ENCODE peak calls at places on chromosomes 1 and 21, in ten cellular contexts. One of them, this sample, is unnamed.
A peak's percentile ranks its signal among the peaks of the same experiment; 100 is the strongest.

GRCh38 chr1:201348211-201348566 is 29.3 kb downstream of the TNNT2 start:
- DNase-seq in sigmoid colon: no peak
- DNase-seq in HCT116: peak; percentile 53
- DNase-seq in upper lobe of right lung: peak; percentile 67
- DNase-seq in uterus: no peak
- DNase-seq in PC-9: peak; percentile 69
- DNase-seq in IMR-90: peak; percentile 63
- DNase-seq in body of pancreas: peak; percentile 40
- DNase-seq in stomach: peak; percentile 50
- DNase-seq in A549: peak; percentile 92
- DNase-seq in this sample: no peak

GRCh38 chr21:31898898-31899630 is 26.2 kb downstream of the HUNK start:
- DNase-seq in sigmoid colon: no peak
- DNase-seq in HCT116: no peak
- DNase-seq in upper lobe of right lung: no peak
- DNase-seq in uterus: no peak
- DNase-seq in PC-9: no peak
- DNase-seq in IMR-90: no peak
- DNase-seq in body of pancreas: no peak
- DNase-seq in stomach: no peak
- DNase-seq in A549: no peak
- DNase-seq in this sample: peak; percentile 52

GRCh38 chr1:180268556-180269044 is 38.5 kb downstream of the LHX4 start:
- DNase-seq in sigmoid colon: no peak
- DNase-seq in HCT116: no peak
- DNase-seq in upper lobe of right lung: no peak
- DNase-seq in uterus: no peak
- DNase-seq in PC-9: no peak
- DNase-seq in IMR-90: no peak
- DNase-seq in body of pancreas: no peak
- DNase-seq in stomach: no peak
- DNase-seq in A549: no peak
- DNase-seq in this sample: no peak

GRCh38 chr1:14715266-14715665 is 116.8 kb downstream of the KAZN start:
- DNase-seq in sigmoid colon: no peak
- DNase-seq in HCT116: no peak
- DNase-seq in upper lobe of right lung: no peak
- DNase-seq in uterus: no peak
- DNase-seq in PC-9: no peak
- DNase-seq in IMR-90: no peak
- DNase-seq in body of pancreas: no peak
- DNase-seq in stomach: no peak
- DNase-seq in A549: no peak
- DNase-seq in this sample: no peak

GRCh38 chr21:15063081-15063820 is 1.5 kb downstream of the NRIP1 start:
- DNase-seq in sigmoid colon: no peak
- DNase-seq in HCT116: no peak
- DNase-seq in upper lobe of right lung: no peak
- DNase-seq in uterus: no peak
- DNase-seq in PC-9: peak; percentile 3
- DNase-seq in IMR-90: peak; percentile 18
- DNase-seq in body of pancreas: no peak
- DNase-seq in stomach: no peak
- DNase-seq in A549: no peak
- DNase-seq in this sample: peak; percentile 31

GRCh38 chr1:19370453-19371170 is 58.5 kb downstream of the SLC66A1 start:
- DNase-seq in sigmoid colon: no peak
- DNase-seq in HCT116: no peak
- DNase-seq in upper lobe of right lung: peak; percentile 86
- DNase-seq in uterus: no peak
- DNase-seq in PC-9: no peak
- DNase-seq in IMR-90: no peak
- DNase-seq in body of pancreas: no peak
- DNase-seq in stomach: no peak
- DNase-seq in A549: no peak
- DNase-seq in this sample: no peak

GRCh38 chr21:24514081-24514733 is 1093.1 kb downstream of the MRPL39 start:
- DNase-seq in sigmoid colon: no peak
- DNase-seq in HCT116: no peak
- DNase-seq in upper lobe of right lung: no peak
- DNase-seq in uterus: no peak
- DNase-seq in PC-9: no peak
- DNase-seq in IMR-90: peak; percentile 27
- DNase-seq in body of pancreas: no peak
- DNase-seq in stomach: no peak
- DNase-seq in A549: no peak
- DNase-seq in this sample: peak; percentile 1

GRCh38 chr21:18155508-18156193 is 89.0 kb upstream of the CHODL start:
- DNase-seq in sigmoid colon: no peak
- DNase-seq in HCT116: no peak
- DNase-seq in upper lobe of right lung: no peak
- DNase-seq in uterus: no peak
- DNase-seq in PC-9: no peak
- DNase-seq in IMR-90: no peak
- DNase-seq in body of pancreas: no peak
- DNase-seq in stomach: no peak
- DNase-seq in A549: no peak
- DNase-seq in this sample: peak; percentile 25

GRCh38 chr1:206693592-206693991 is 8.9 kb downstream of the MAPKAPK2 start:
- DNase-seq in sigmoid colon: peak; percentile 75
- DNase-seq in HCT116: no peak
- DNase-seq in upper lobe of right lung: no peak
- DNase-seq in uterus: no peak
- DNase-seq in PC-9: no peak
- DNase-seq in IMR-90: peak; percentile 50
- DNase-seq in body of pancreas: peak; percentile 38
- DNase-seq in stomach: no peak
- DNase-seq in A549: no peak
- DNase-seq in this sample: no peak

GRCh38 chr1:206693029-206693428 is 8.3 kb downstream of the MAPKAPK2 start:
- DNase-seq in sigmoid colon: peak; percentile 95
- DNase-seq in HCT116: no peak
- DNase-seq in upper lobe of right lung: no peak
- DNase-seq in uterus: peak; percentile 82
- DNase-seq in PC-9: no peak
- DNase-seq in IMR-90: peak; percentile 85
- DNase-seq in body of pancreas: peak; percentile 46
- DNase-seq in stomach: peak; percentile 61
- DNase-seq in A549: no peak
- DNase-seq in this sample: no peak

GRCh38 chr1:206694551-206695124 is 9.9 kb downstream of the MAPKAPK2 start:
- DNase-seq in sigmoid colon: peak; percentile 53
- DNase-seq in HCT116: no peak
- DNase-seq in upper lobe of right lung: no peak
- DNase-seq in uterus: no peak
- DNase-seq in PC-9: peak; percentile 41
- DNase-seq in IMR-90: no peak
- DNase-seq in body of pancreas: no peak
- DNase-seq in stomach: no peak
- DNase-seq in A549: no peak
- DNase-seq in this sample: no peak

GRCh38 chr1:206695751-206696150 is 11.0 kb downstream of the MAPKAPK2 start:
- DNase-seq in sigmoid colon: peak; percentile 62
- DNase-seq in HCT116: no peak
- DNase-seq in upper lobe of right lung: peak; percentile 16
- DNase-seq in uterus: no peak
- DNase-seq in PC-9: no peak
- DNase-seq in IMR-90: no peak
- DNase-seq in body of pancreas: no peak
- DNase-seq in stomach: no peak
- DNase-seq in A549: no peak
- DNase-seq in this sample: no peak

GRCh38 chr1:206694151-206694550 is 9.4 kb downstream of the MAPKAPK2 start:
- DNase-seq in sigmoid colon: peak; percentile 26
- DNase-seq in HCT116: no peak
- DNase-seq in upper lobe of right lung: no peak
- DNase-seq in uterus: no peak
- DNase-seq in PC-9: no peak
- DNase-seq in IMR-90: no peak
- DNase-seq in body of pancreas: no peak
- DNase-seq in stomach: no peak
- DNase-seq in A549: no peak
- DNase-seq in this sample: no peak
- H3K4me1 ChIP-seq in sigmoid colon: peaks cover 96% of the 10 kb centered on the region
- H3K4me1 ChIP-seq in HCT116: peaks cover 2% of the 10 kb centered on the region
- H3K4me1 ChIP-seq in upper lobe of right lung: peaks cover 65% of the 10 kb centered on the region
- H3K4me1 ChIP-seq in uterus: peaks cover 13% of the 10 kb centered on the region
- H3K4me1 ChIP-seq in PC-9: peaks cover 4% of the 10 kb centered on the region
- H3K4me1 ChIP-seq in IMR-90: peaks cover 54% of the 10 kb centered on the region
- H3K4me1 ChIP-seq in body of pancreas: peaks cover 82% of the 10 kb centered on the region
- H3K4me1 ChIP-seq in stomach: peaks cover 84% of the 10 kb centered on the region
- H3K4me1 ChIP-seq in A549: peaks cover 65% of the 10 kb centered on the region
- H3K4me1 ChIP-seq in this sample: peaks cover 2% of the 10 kb centered on the region

DNA sequence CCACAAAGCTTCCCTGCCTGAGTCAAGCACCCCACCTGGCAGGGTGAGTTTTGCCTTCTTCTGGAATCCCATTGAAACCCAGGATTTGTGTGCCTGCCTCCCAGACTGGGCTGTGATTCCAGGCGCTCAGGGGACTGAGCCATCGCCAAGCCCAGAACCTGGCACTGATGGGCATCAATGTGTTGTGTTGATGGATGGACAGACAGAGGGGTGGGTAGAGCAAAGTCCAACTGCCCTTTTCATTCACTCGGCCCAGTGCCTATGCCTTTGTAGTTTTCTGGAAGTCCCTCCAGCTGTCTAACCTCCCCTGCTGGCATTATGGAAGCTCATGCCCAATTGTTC is 66.0 kb upstream of the LAPTM5 start:
- DNase-seq in sigmoid colon: no peak
- DNase-seq in HCT116: no peak
- DNase-seq in upper lobe of right lung: no peak
- DNase-seq in uterus: no peak
- DNase-seq in PC-9: no peak
- DNase-seq in IMR-90: no peak
- DNase-seq in body of pancreas: no peak
- DNase-seq in stomach: no peak
- DNase-seq in A549: no peak
- DNase-seq in this sample: no peak
- H3K27ac ChIP-seq in sigmoid colon: peak overlapping the region; percentile 89
- H3K27ac ChIP-seq in HCT116: peak overlapping the region; percentile 64
- H3K27ac ChIP-seq in upper lobe of right lung: peak overlapping the region; percentile 89
- H3K27ac ChIP-seq in uterus: peak overlapping the region; percentile 97
- H3K27ac ChIP-seq in PC-9: peak overlapping the region; percentile 46
- H3K27ac ChIP-seq in IMR-90: peak overlapping the region; percentile 88
- H3K27ac ChIP-seq in body of pancreas: peak overlapping the region; percentile 97
- H3K27ac ChIP-seq in stomach: peak overlapping the region; percentile 94
- H3K27ac ChIP-seq in A549: peak overlapping the region; percentile 87
- H3K27ac ChIP-seq in this sample: no peak overlapping the region

DNA sequence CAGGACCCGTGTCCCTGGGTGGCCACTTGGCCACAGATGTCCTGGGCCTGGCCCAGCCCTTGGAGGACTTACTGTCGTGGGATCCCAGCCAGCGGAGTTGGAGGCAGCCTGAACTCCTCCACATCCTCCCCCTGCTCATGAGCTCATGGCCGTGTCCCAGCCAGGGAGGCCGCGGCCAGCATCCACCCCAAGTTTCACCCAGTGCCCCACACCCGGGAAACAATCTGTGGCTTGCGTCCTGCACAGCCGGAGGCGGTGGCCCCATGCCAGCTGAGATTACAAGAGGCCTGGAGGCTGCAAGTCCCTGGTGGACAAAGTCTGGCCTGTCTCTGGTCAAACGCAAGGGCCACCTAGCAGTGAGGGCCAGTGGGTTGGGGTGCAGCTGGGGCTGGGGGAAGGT is 27.5 kb upstream of the TMEM52 start:
- DNase-seq in sigmoid colon: no peak
- DNase-seq in HCT116: no peak
- DNase-seq in upper lobe of right lung: peak; percentile 81
- DNase-seq in uterus: peak; percentile 48
- DNase-seq in PC-9: no peak
- DNase-seq in IMR-90: peak; percentile 7
- DNase-seq in body of pancreas: peak; percentile 32
- DNase-seq in stomach: peak; percentile 82
- DNase-seq in A549: no peak
- DNase-seq in this sample: no peak
- TF ChIP-seq CTCF in sigmoid colon: no peak
- TF ChIP-seq CTCF in HCT116: no peak
- TF ChIP-seq CTCF in upper lobe of right lung: no peak
- TF ChIP-seq CTCF in uterus: no peak
- TF ChIP-seq CTCF in PC-9: no peak
- TF ChIP-seq CTCF in IMR-90: no peak
- TF ChIP-seq CTCF in body of pancreas: no peak
- TF ChIP-seq CTCF in stomach: no peak
- TF ChIP-seq CTCF in A549: no peak
- TF ChIP-seq CTCF in this sample: no peak

DNA sequence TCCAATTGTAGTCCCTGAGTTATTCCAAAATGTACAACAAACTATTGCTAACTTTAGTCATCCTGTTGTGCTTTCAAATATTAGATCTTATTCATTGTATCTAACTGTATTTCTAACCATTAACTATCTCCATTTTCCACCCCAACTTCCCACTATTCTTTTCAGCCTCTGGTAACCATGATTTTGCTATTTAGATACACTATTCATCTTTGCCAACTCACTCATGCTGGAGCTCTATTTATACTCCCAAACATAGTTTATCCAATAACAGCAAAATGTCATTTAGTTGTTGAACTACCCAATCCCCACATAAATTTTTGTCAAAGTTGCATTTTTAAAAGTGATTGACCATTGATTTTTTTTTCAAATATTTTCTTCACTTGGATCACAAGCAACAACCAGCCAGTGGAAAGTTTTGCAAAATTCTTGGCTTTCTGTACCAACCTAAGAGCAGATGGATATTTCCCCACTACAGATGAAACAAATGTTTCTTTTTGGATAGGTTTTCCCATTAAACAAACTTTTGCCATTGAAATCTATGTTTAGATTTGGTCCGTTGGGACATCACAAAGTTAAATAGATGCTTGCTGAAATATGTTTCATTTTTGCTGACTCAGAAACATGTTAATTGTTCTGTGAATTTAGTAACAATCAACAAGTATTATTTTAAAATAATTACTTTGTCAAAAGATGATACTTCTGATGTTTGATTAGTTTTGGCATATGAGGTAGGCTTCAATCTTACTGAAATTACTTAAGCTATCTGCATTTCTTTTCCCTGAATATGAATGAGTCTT is 866.0 kb downstream of the LTN1 start:
- DNase-seq in sigmoid colon: no peak
- DNase-seq in HCT116: no peak
- DNase-seq in upper lobe of right lung: no peak
- DNase-seq in uterus: no peak
- DNase-seq in PC-9: no peak
- DNase-seq in IMR-90: no peak
- DNase-seq in body of pancreas: no peak
- DNase-seq in stomach: no peak
- DNase-seq in A549: no peak
- DNase-seq in this sample: no peak
- H3K4me1 ChIP-seq in sigmoid colon: no peaks in the 10 kb centered on the region
- H3K4me1 ChIP-seq in HCT116: no peaks in the 10 kb centered on the region
- H3K4me1 ChIP-seq in upper lobe of right lung: no peaks in the 10 kb centered on the region
- H3K4me1 ChIP-seq in uterus: no peaks in the 10 kb centered on the region
- H3K4me1 ChIP-seq in PC-9: no peaks in the 10 kb centered on the region
- H3K4me1 ChIP-seq in IMR-90: peaks cover 4% of the 10 kb centered on the region
- H3K4me1 ChIP-seq in body of pancreas: no peaks in the 10 kb centered on the region
- H3K4me1 ChIP-seq in stomach: no peaks in the 10 kb centered on the region
- H3K4me1 ChIP-seq in A549: no peaks in the 10 kb centered on the region
- H3K4me1 ChIP-seq in this sample: no peaks in the 10 kb centered on the region

GRCh38 chr1:212203611-212204010 is 81.6 kb upstream of the PPP2R5A start:
- DNase-seq in sigmoid colon: no peak
- DNase-seq in HCT116: no peak
- DNase-seq in upper lobe of right lung: no peak
- DNase-seq in uterus: no peak
- DNase-seq in PC-9: no peak
- DNase-seq in IMR-90: no peak
- DNase-seq in body of pancreas: no peak
- DNase-seq in stomach: no peak
- DNase-seq in A549: no peak
- DNase-seq in this sample: no peak
- H3K27ac ChIP-seq in sigmoid colon: no peak overlapping the region
- H3K27ac ChIP-seq in HCT116: no peak overlapping the region
- H3K27ac ChIP-seq in upper lobe of right lung: no peak overlapping the region
- H3K27ac ChIP-seq in uterus: no peak overlapping the region
- H3K27ac ChIP-seq in PC-9: no peak overlapping the region
- H3K27ac ChIP-seq in IMR-90: no peak overlapping the region
- H3K27ac ChIP-seq in body of pancreas: no peak overlapping the region
- H3K27ac ChIP-seq in stomach: no peak overlapping the region
- H3K27ac ChIP-seq in A549: no peak overlapping the region
- H3K27ac ChIP-seq in this sample: no peak overlapping the region